ENCODE peak calls at places on chromosomes 3 and 15, in nine cellular contexts. One of them, this sample, is unnamed.

GRCh38 chr15:57680021-57680420 is 26.5 kb upstream of the POLR2M start:
- DNase-seq in astrocyte of the cerebellum: no peak
- DNase-seq in cardiac muscle cell: peak
- DNase-seq in choroid plexus epithelial cell: peak
- DNase-seq in brain microvascular endothelial cell: peak
- DNase-seq in suprapubic skin: no peak
- DNase-seq in A673: no peak
- DNase-seq in SK-N-SH: no peak
- DNase-seq in foreskin fibroblast: peak
- DNase-seq in this sample: no peak

GRCh38 chr3:28334552-28334951 is 14.0 kb upstream of the ZCWPW2 start:
- DNase-seq in astrocyte of the cerebellum: no peak
- DNase-seq in cardiac muscle cell: peak
- DNase-seq in choroid plexus epithelial cell: peak
- DNase-seq in brain microvascular endothelial cell: no peak
- DNase-seq in suprapubic skin: no peak
- DNase-seq in A673: no peak
- DNase-seq in SK-N-SH: no peak
- DNase-seq in foreskin fibroblast: no peak
- DNase-seq in this sample: no peak

GRCh38 chr15:76340802-76341365 is 4.3 kb downstream of the ISL2 start:
- DNase-seq in astrocyte of the cerebellum: no peak
- DNase-seq in cardiac muscle cell: no peak
- DNase-seq in choroid plexus epithelial cell: no peak
- DNase-seq in brain microvascular endothelial cell: no peak
- DNase-seq in suprapubic skin: no peak
- DNase-seq in A673: peak
- DNase-seq in SK-N-SH: no peak
- DNase-seq in foreskin fibroblast: peak
- DNase-seq in this sample: no peak

GRCh38 chr3:122925756-122926155 is 101.8 kb downstream of the SEMA5B start:
- DNase-seq in astrocyte of the cerebellum: no peak
- DNase-seq in cardiac muscle cell: no peak
- DNase-seq in choroid plexus epithelial cell: no peak
- DNase-seq in brain microvascular endothelial cell: no peak
- DNase-seq in suprapubic skin: no peak
- DNase-seq in A673: no peak
- DNase-seq in SK-N-SH: no peak
- DNase-seq in foreskin fibroblast: no peak
- DNase-seq in this sample: no peak

GRCh38 chr15:49212897-49213296 is 42.9 kb downstream of the GALK2 start:
- DNase-seq in astrocyte of the cerebellum: no peak
- DNase-seq in cardiac muscle cell: no peak
- DNase-seq in choroid plexus epithelial cell: no peak
- DNase-seq in brain microvascular endothelial cell: no peak
- DNase-seq in suprapubic skin: no peak
- DNase-seq in A673: no peak
- DNase-seq in SK-N-SH: no peak
- DNase-seq in foreskin fibroblast: no peak
- DNase-seq in this sample: no peak

GRCh38 chr3:146067048-146067447 is 93.9 kb downstream of the PLOD2 start:
- DNase-seq in astrocyte of the cerebellum: no peak
- DNase-seq in cardiac muscle cell: peak
- DNase-seq in choroid plexus epithelial cell: peak
- DNase-seq in brain microvascular endothelial cell: peak
- DNase-seq in suprapubic skin: no peak
- DNase-seq in A673: no peak
- DNase-seq in SK-N-SH: no peak
- DNase-seq in foreskin fibroblast: peak
- DNase-seq in this sample: no peak

GRCh38 chr3:155554777-155555445 is 190.0 kb downstream of the PLCH1 start:
- DNase-seq in astrocyte of the cerebellum: no peak
- DNase-seq in cardiac muscle cell: no peak
- DNase-seq in choroid plexus epithelial cell: no peak
- DNase-seq in brain microvascular endothelial cell: no peak
- DNase-seq in suprapubic skin: no peak
- DNase-seq in A673: no peak
- DNase-seq in SK-N-SH: no peak
- DNase-seq in foreskin fibroblast: no peak
- DNase-seq in this sample: no peak

GRCh38 chr3:106326941-106327765 is 458.3 kb upstream of the CBLB start:
- DNase-seq in astrocyte of the cerebellum: peak
- DNase-seq in cardiac muscle cell: peak
- DNase-seq in choroid plexus epithelial cell: no peak
- DNase-seq in brain microvascular endothelial cell: no peak
- DNase-seq in suprapubic skin: no peak
- DNase-seq in A673: no peak
- DNase-seq in SK-N-SH: no peak
- DNase-seq in foreskin fibroblast: no peak
- DNase-seq in this sample: no peak

GRCh38 chr3:13364602-13365271 is 55.4 kb downstream of the NUP210 start:
- DNase-seq in astrocyte of the cerebellum: no peak
- DNase-seq in cardiac muscle cell: no peak
- DNase-seq in choroid plexus epithelial cell: peak
- DNase-seq in brain microvascular endothelial cell: peak
- DNase-seq in suprapubic skin: no peak
- DNase-seq in A673: no peak
- DNase-seq in SK-N-SH: no peak
- DNase-seq in foreskin fibroblast: no peak
- DNase-seq in this sample: no peak

GRCh38 chr3:29683306-29683993 is 402.6 kb downstream of the RBMS3 start:
- DNase-seq in astrocyte of the cerebellum: no peak
- DNase-seq in cardiac muscle cell: peak
- DNase-seq in choroid plexus epithelial cell: peak
- DNase-seq in brain microvascular endothelial cell: peak
- DNase-seq in suprapubic skin: no peak
- DNase-seq in A673: no peak
- DNase-seq in SK-N-SH: no peak
- DNase-seq in foreskin fibroblast: peak
- DNase-seq in this sample: peak

GRCh38 chr3:147758786-147759185 is 349.6 kb downstream of the ZIC1 start:
- DNase-seq in astrocyte of the cerebellum: peak
- DNase-seq in cardiac muscle cell: no peak
- DNase-seq in choroid plexus epithelial cell: peak
- DNase-seq in brain microvascular endothelial cell: no peak
- DNase-seq in suprapubic skin: no peak
- DNase-seq in A673: no peak
- DNase-seq in SK-N-SH: no peak
- DNase-seq in foreskin fibroblast: no peak
- DNase-seq in this sample: no peak

GRCh38 chr3:28504945-28505344 is 156.3 kb upstream of the AZI2 start:
- DNase-seq in astrocyte of the cerebellum: no peak
- DNase-seq in cardiac muscle cell: no peak
- DNase-seq in choroid plexus epithelial cell: no peak
- DNase-seq in brain microvascular endothelial cell: no peak
- DNase-seq in suprapubic skin: no peak
- DNase-seq in A673: no peak
- DNase-seq in SK-N-SH: no peak
- DNase-seq in foreskin fibroblast: no peak
- DNase-seq in this sample: no peak

GRCh38 chr15:23074684-23075083 is 35.3 kb upstream of the TUBGCP5 start:
- DNase-seq in astrocyte of the cerebellum: no peak
- DNase-seq in cardiac muscle cell: peak
- DNase-seq in choroid plexus epithelial cell: peak
- DNase-seq in brain microvascular endothelial cell: no peak
- DNase-seq in suprapubic skin: no peak
- DNase-seq in A673: no peak
- DNase-seq in SK-N-SH: no peak
- DNase-seq in foreskin fibroblast: no peak
- DNase-seq in this sample: no peak

GRCh38 chr15:95940431-95940985 is 390.0 kb upstream of the NR2F2 start:
- DNase-seq in astrocyte of the cerebellum: no peak
- DNase-seq in cardiac muscle cell: no peak
- DNase-seq in choroid plexus epithelial cell: no peak
- DNase-seq in brain microvascular endothelial cell: no peak
- DNase-seq in suprapubic skin: no peak
- DNase-seq in A673: no peak
- DNase-seq in SK-N-SH: no peak
- DNase-seq in foreskin fibroblast: no peak
- DNase-seq in this sample: no peak

GRCh38 chr3:191774485-191774884 is 313.5 kb downstream of the PYDC2 start:
- DNase-seq in astrocyte of the cerebellum: peak
- DNase-seq in cardiac muscle cell: no peak
- DNase-seq in choroid plexus epithelial cell: peak
- DNase-seq in brain microvascular endothelial cell: no peak
- DNase-seq in suprapubic skin: no peak
- DNase-seq in A673: peak
- DNase-seq in SK-N-SH: no peak
- DNase-seq in foreskin fibroblast: no peak
- DNase-seq in this sample: peak

GRCh38 chr3:89577517-89578252 is 470.3 kb downstream of the EPHA3 start:
- DNase-seq in astrocyte of the cerebellum: no peak
- DNase-seq in cardiac muscle cell: no peak
- DNase-seq in choroid plexus epithelial cell: no peak
- DNase-seq in brain microvascular endothelial cell: no peak
- DNase-seq in suprapubic skin: no peak
- DNase-seq in A673: no peak
- DNase-seq in SK-N-SH: no peak
- DNase-seq in foreskin fibroblast: no peak
- DNase-seq in this sample: no peak
- H3K4me3 ChIP-seq in astrocyte of the cerebellum: no peak
- H3K4me3 ChIP-seq in cardiac muscle cell: no peak
- H3K4me3 ChIP-seq in choroid plexus epithelial cell: no peak
- H3K4me3 ChIP-seq in brain microvascular endothelial cell: no peak
- H3K4me3 ChIP-seq in suprapubic skin: no peak
- H3K4me3 ChIP-seq in A673: no peak
- H3K4me3 ChIP-seq in SK-N-SH: no peak
- H3K4me3 ChIP-seq in foreskin fibroblast: no peak
- H3K4me3 ChIP-seq in this sample: no peak

DNA sequence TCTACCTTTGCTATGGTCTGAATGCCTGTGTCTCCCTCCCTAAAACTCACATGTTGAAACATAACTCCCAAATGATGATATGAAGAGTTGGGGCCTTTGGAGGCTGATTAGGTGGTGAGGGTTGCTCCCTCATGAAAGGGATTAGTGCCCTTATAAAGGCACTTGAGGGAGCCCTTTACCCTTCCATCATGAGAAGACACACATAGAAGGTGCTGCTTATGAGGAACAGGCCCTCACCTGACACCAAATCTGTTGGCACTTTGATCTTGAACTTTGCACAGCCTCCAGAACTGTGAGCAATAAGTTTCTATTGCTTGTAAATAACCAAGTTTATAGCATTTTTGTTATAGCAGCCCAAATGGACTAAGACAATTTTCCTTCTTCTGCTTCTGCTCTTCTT is 76.2 kb upstream of the ADAMTS9 start:
- DNase-seq in astrocyte of the cerebellum: no peak
- DNase-seq in cardiac muscle cell: no peak
- DNase-seq in choroid plexus epithelial cell: no peak
- DNase-seq in brain microvascular endothelial cell: no peak
- DNase-seq in suprapubic skin: no peak
- DNase-seq in A673: peak
- DNase-seq in SK-N-SH: no peak
- DNase-seq in foreskin fibroblast: no peak
- DNase-seq in this sample: no peak
- TF ChIP-seq CTCF in astrocyte of the cerebellum: no peak
- TF ChIP-seq CTCF in cardiac muscle cell: no peak
- TF ChIP-seq CTCF in choroid plexus epithelial cell: no peak
- TF ChIP-seq CTCF in brain microvascular endothelial cell: no peak
- TF ChIP-seq CTCF in suprapubic skin: no peak
- TF ChIP-seq CTCF in A673: peak
- TF ChIP-seq CTCF in SK-N-SH: no peak
- TF ChIP-seq CTCF in foreskin fibroblast: no peak
- TF ChIP-seq CTCF in this sample: no peak

DNA sequence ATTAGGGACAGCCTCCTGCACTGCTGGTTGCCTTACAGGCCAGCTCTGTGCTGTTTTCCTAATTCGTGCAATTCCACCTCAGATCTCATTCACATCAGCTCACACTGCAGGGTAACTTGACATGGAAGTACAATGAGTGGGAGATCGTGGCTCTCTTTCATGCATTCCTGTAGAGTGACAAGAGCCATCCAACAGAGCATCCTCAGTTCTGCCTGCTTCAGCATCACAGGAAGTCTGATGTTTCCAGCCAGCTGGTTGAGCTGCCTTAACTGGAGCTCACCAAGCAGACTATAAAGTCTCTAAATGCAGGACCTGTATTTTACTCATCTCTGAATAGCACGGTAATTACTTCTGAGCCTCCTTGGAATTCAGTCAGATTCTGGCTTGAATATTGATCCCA is 1.6 kb upstream of the DIS3L start:
- DNase-seq in astrocyte of the cerebellum: no peak
- DNase-seq in cardiac muscle cell: no peak
- DNase-seq in choroid plexus epithelial cell: no peak
- DNase-seq in brain microvascular endothelial cell: no peak
- DNase-seq in suprapubic skin: no peak
- DNase-seq in A673: no peak
- DNase-seq in SK-N-SH: no peak
- DNase-seq in foreskin fibroblast: no peak
- DNase-seq in this sample: no peak
- H3K4me3 ChIP-seq in astrocyte of the cerebellum: no peak
- H3K4me3 ChIP-seq in cardiac muscle cell: no peak
- H3K4me3 ChIP-seq in choroid plexus epithelial cell: no peak
- H3K4me3 ChIP-seq in brain microvascular endothelial cell: no peak
- H3K4me3 ChIP-seq in suprapubic skin: no peak
- H3K4me3 ChIP-seq in A673: no peak
- H3K4me3 ChIP-seq in SK-N-SH: no peak
- H3K4me3 ChIP-seq in foreskin fibroblast: no peak
- H3K4me3 ChIP-seq in this sample: no peak

GRCh38 chr3:107487490-107487889 is 35.3 kb upstream of the BBX start:
- DNase-seq in astrocyte of the cerebellum: no peak
- DNase-seq in cardiac muscle cell: no peak
- DNase-seq in choroid plexus epithelial cell: no peak
- DNase-seq in brain microvascular endothelial cell: no peak
- DNase-seq in suprapubic skin: no peak
- DNase-seq in A673: no peak
- DNase-seq in SK-N-SH: no peak
- DNase-seq in foreskin fibroblast: no peak
- DNase-seq in this sample: no peak

GRCh38 chr3:107488942-107489341 is 33.8 kb upstream of the BBX start:
- DNase-seq in astrocyte of the cerebellum: no peak
- DNase-seq in cardiac muscle cell: no peak
- DNase-seq in choroid plexus epithelial cell: no peak
- DNase-seq in brain microvascular endothelial cell: no peak
- DNase-seq in suprapubic skin: no peak
- DNase-seq in A673: no peak
- DNase-seq in SK-N-SH: no peak
- DNase-seq in foreskin fibroblast: no peak
- DNase-seq in this sample: no peak

GRCh38 chr3:107498646-107499045 is 24.1 kb upstream of the BBX start:
- DNase-seq in astrocyte of the cerebellum: no peak
- DNase-seq in cardiac muscle cell: no peak
- DNase-seq in choroid plexus epithelial cell: no peak
- DNase-seq in brain microvascular endothelial cell: no peak
- DNase-seq in suprapubic skin: no peak
- DNase-seq in A673: no peak
- DNase-seq in SK-N-SH: no peak
- DNase-seq in foreskin fibroblast: no peak
- DNase-seq in this sample: no peak

GRCh38 chr3:107496855-107497254 is 25.9 kb upstream of the BBX start:
- DNase-seq in astrocyte of the cerebellum: no peak
- DNase-seq in cardiac muscle cell: no peak
- DNase-seq in choroid plexus epithelial cell: no peak
- DNase-seq in brain microvascular endothelial cell: no peak
- DNase-seq in suprapubic skin: no peak
- DNase-seq in A673: no peak
- DNase-seq in SK-N-SH: no peak
- DNase-seq in foreskin fibroblast: no peak
- DNase-seq in this sample: no peak

DNA sequence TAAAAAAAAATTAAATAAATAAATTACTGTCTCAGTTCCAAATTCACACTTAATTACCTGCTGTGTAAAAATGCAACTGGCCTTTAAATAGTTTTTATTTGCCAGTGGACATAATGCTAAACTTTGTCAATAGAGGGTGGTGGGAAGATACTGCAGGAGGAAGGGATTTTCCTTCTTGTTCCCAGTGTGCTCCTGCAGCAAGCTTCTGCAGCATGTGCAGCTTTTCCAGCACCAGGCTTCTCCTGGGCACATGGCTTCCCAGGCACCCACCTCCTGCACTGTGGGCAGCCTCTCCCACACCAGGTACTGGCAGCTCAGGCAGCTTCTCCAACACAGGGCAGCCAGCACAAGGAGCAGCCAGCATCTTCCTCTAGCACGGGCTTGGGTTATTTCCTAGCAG is 29.6 kb upstream of the BBX start:
- DNase-seq in astrocyte of the cerebellum: no peak
- DNase-seq in cardiac muscle cell: no peak
- DNase-seq in choroid plexus epithelial cell: no peak
- DNase-seq in brain microvascular endothelial cell: no peak
- DNase-seq in suprapubic skin: no peak
- DNase-seq in A673: no peak
- DNase-seq in SK-N-SH: no peak
- DNase-seq in foreskin fibroblast: no peak
- DNase-seq in this sample: no peak
- TF ChIP-seq CTCF in astrocyte of the cerebellum: no peak
- TF ChIP-seq CTCF in cardiac muscle cell: no peak
- TF ChIP-seq CTCF in choroid plexus epithelial cell: no peak
- TF ChIP-seq CTCF in brain microvascular endothelial cell: no peak
- TF ChIP-seq CTCF in suprapubic skin: no peak
- TF ChIP-seq CTCF in A673: no peak
- TF ChIP-seq CTCF in SK-N-SH: no peak
- TF ChIP-seq CTCF in foreskin fibroblast: no peak
- TF ChIP-seq CTCF in this sample: no peak